ENCODE peak calls at places on chromosomes 13 and 19, in seven cellular contexts. B is psoas muscle, W is epithelial cell of esophagus, Y is H7, A is aorta, I is dorsolateral prefrontal cortex, S is ascending aorta. L is an unnamed sample.

GRCh38 chr19:14167594-14168138 is 31.3 kb upstream of the ASF1B start:
- DNase-seq in B (no peak), W (no peak), Y (peak), A (no peak), I (no peak), S (no peak), L (no peak)

GRCh38 chr13:34523401-34523800 is 418.7 kb upstream of the NBEA start:
- DNase-seq in B (no peak), W (peak), Y (no peak), A (no peak), I (no peak), S (no peak), L (no peak)

GRCh38 chr13:38002596-38002995 is 133.0 kb upstream of the TRPC4 start:
- DNase-seq in B (no peak), W (no peak), Y (no peak), A (no peak), I (no peak), S (no peak), L (no peak)

GRCh38 chr13:44816701-44817684 is 172.3 kb downstream of the NUFIP1 start:
- DNase-seq in B (no peak), W (peak), Y (no peak), A (no peak), I (no peak), S (no peak), L (no peak)

GRCh38 chr13:54934121-54934520 is 1905.5 kb downstream of the OLFM4 start:
- DNase-seq in B (no peak), W (peak), Y (peak), A (no peak), I (no peak), S (no peak), L (no peak)

GRCh38 chr13:37342205-37342604 is 236.7 kb upstream of the CSNK1A1L start:
- DNase-seq in B (peak), W (no peak), Y (no peak), A (no peak), I (no peak), S (no peak), L (no peak)

GRCh38 chr13:113836917-113837553 is 26.8 kb downstream of the GAS6 start:
- DNase-seq in B (peak), W (peak), Y (no peak), A (no peak), I (no peak), S (no peak), L (peak)

GRCh38 chr13:44679602-44680001 is 103.5 kb upstream of the TSC22D1 start:
- DNase-seq in B (no peak), W (no peak), Y (no peak), A (no peak), I (no peak), S (no peak), L (no peak)

GRCh38 chr13:110256126-110256905 is 50.6 kb downstream of the COL4A1 start:
- DNase-seq in B (peak), W (no peak), Y (no peak), A (no peak), I (no peak), S (no peak), L (no peak)

GRCh38 chr19:55160128-55160985 is 2.8 kb upstream of the TNNI3 start:
- DNase-seq in B (peak), W (peak), Y (peak), A (peak), I (peak), S (peak), L (peak)

GRCh38 chr13:39484506-39485313 is 118.3 kb downstream of the LHFPL6 start:
- DNase-seq in B (no peak), W (no peak), Y (no peak), A (no peak), I (no peak), S (no peak), L (no peak)

GRCh38 chr13:112350300-112350699 is 25.9 kb upstream of the SPACA7 start:
- DNase-seq in B (no peak), W (no peak), Y (no peak), A (no peak), I (no peak), S (no peak), L (no peak)

GRCh38 chr13:47252627-47253026 is 355.8 kb upstream of the HTR2A start:
- DNase-seq in B (no peak), W (no peak), Y (no peak), A (no peak), I (no peak), S (no peak), L (no peak)

GRCh38 chr13:92805766-92806165 is 420.8 kb upstream of the GPC6 start:
- DNase-seq in B (no peak), W (no peak), Y (no peak), A (no peak), I (no peak), S (no peak), L (no peak)

GRCh38 chr19:4972509-4973230 is 3.8 kb downstream of the KDM4B start:
- DNase-seq in B (peak), W (peak), Y (peak), A (no peak), I (no peak), S (no peak), L (no peak)

GRCh38 chr13:111883571-111884343 is 183.2 kb upstream of the SOX1 start:
- DNase-seq in B (no peak), W (no peak), Y (no peak), A (no peak), I (no peak), S (no peak), L (no peak)

GRCh38 chr13:79780240-79780639 is 299.3 kb downstream of the NDFIP2 start:
- DNase-seq in B (no peak), W (peak), Y (no peak), A (no peak), I (no peak), S (no peak), L (no peak)

GRCh38 chr13:112244495-112245177 is 131.5 kb upstream of the SPACA7 start:
- DNase-seq in B (no peak), W (no peak), Y (peak), A (no peak), I (no peak), S (no peak), L (no peak)

GRCh38 chr19:7507884-7508283 is 8.0 kb upstream of the ZNF358 start:
- DNase-seq in B (peak), W (peak), Y (peak), A (peak), I (peak), S (peak), L (peak)

DNA sequence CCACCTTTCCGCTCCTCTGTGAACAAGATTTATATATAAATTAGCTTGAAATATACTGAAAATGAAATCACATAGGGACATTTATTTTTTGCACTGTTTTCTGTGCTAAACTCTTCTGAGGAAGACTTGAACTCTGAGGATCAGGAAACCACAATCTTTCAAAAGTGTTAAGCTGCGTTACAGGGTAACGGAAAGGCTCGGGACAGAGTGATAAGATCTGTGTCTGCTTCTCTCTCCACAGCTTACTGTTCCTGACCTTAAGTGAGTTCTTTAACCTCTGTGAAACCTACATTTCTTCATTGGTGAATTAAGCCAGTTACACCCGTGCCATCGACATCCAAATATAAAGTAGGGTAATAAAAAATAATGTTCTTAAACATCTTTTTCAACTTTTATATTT is 38.9 kb downstream of the DACH1 start:
- DNase-seq in B (no peak), W (no peak), Y (no peak), A (no peak), I (no peak), S (no peak), L (no peak)
- H3K4me3 ChIP-seq in B (no peak), W (no peak), Y (no peak), A (no peak), I (no peak), S (no peak), L (no peak)

DNA sequence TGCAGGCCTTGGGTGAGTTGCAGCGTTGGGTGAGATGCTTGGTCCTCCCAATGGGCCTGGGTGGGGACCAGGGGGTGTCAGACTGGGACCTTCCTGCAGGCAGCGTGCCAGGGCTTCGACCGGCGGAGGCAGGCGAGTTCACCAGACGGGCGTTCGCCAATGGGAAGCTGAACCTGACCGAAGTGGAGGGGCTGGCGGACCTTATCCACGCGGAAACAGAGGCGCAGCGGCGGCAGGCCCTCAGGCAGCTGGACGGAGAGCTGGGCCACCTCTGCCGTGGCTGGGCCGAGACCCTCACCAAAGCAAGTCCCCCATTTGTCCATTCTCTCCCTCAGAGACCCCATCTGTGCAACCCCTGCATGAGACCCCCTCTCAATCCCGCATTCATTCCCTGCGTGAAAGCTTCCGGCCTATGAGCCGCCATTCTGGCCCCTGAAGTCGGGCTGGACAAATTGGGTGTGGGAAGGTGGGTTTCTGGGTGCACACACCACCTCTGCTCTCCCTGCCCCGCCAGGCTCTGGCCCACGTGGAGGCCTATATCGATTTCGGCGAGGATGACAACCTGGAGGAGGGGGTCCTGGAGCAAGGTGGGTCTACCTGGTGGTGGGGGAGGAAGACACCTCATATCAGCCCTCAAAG is 1.2 kb downstream of the GTPBP3 start:
- DNase-seq in B (no peak), W (no peak), Y (no peak), A (peak), I (no peak), S (no peak), L (peak)
- H3K4me3 ChIP-seq in B (peak), W (peak), Y (peak), A (no peak), I (no peak), S (peak), L (no peak)

GRCh38 chr19:43780706-43781525 is at the start of gene KCNN4:
- DNase-seq in B (no peak), W (peak), Y (peak), A (peak), I (no peak), S (no peak), L (no peak)

GRCh38 chr19:43778651-43779050 is 2.1 kb downstream of the KCNN4 start:
- DNase-seq in B (no peak), W (no peak), Y (peak), A (no peak), I (no peak), S (no peak), L (no peak)

GRCh38 chr19:43781630-43782310 is 997 bp upstream of the KCNN4 start:
- DNase-seq in B (no peak), W (peak), Y (no peak), A (peak), I (no peak), S (no peak), L (no peak)

GRCh38 chr19:43779147-43779819 is 1.5 kb downstream of the KCNN4 start:
- DNase-seq in B (peak), W (no peak), Y (peak), A (no peak), I (no peak), S (no peak), L (no peak)

GRCh38 chr19:43779820-43780219 is 953 bp downstream of the KCNN4 start:
- DNase-seq in B (no peak), W (no peak), Y (peak), A (no peak), I (no peak), S (no peak), L (no peak)
- H3K4me3 ChIP-seq in B (no peak), W (no peak), Y (no peak), A (no peak), I (no peak), S (no peak), L (no peak)

DNA sequence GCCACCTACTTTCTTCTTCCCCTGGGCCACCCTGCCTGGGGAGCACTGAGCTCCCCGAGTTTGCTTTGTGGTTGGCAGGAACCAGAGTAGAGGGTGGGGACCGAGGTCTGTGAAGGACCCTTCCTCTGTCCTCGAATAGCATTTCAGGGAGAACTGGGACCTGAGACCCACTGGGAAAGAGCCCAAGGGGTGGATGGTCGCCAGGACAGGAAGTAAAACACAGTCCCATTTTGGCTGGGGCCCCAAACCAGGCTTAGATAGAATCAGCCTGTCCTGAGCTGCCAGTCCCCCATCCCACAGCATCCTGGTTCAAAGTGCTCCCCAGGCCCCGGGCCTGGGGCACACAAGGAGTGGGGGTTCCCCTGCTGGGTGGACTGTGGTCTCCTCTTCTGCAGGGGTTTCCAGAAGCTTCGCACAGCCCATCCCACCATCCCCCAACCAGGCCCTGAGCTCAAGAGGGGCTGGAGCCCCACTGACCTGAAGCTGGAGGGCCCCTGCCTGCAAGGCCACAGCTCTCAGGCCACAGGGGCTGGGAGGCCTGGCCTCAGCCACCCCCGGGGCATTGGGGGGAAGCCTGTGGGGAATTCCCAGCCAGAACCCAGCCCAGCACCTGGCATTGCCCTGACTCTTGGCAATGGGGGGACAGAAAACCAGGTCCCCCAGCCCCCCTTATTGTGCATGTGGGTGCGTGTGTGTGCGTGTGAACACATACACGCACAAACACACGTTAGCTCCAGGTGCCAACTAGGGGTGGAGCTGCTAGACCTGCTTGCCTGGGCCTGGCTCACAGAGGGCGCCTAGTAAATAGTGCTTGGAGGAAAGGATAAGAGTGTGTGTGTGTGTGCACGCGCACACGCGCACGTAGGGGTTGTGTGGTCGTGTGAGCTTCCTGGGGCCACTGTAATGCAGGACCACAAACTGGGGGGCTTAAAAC is 994 bp upstream of the MKNK2 start:
- DNase-seq in B (peak), W (peak), Y (no peak), A (no peak), I (no peak), S (no peak), L (peak)
- H3K4me3 ChIP-seq in B (peak), W (no peak), Y (peak), A (no peak), I (peak), S (peak), L (peak)

GRCh38 chr19:37990362-37990761 is 83.4 kb downstream of the SIPA1L3 start:
- DNase-seq in B (no peak), W (peak), Y (no peak), A (no peak), I (no peak), S (no peak), L (no peak)

GRCh38 chr19:37988758-37989635 is 82.0 kb downstream of the SIPA1L3 start:
- DNase-seq in B (no peak), W (no peak), Y (peak), A (no peak), I (no peak), S (no peak), L (no peak)

GRCh38 chr19:37991841-37992248 is 84.8 kb downstream of the SIPA1L3 start:
- DNase-seq in B (no peak), W (peak), Y (no peak), A (no peak), I (no peak), S (no peak), L (no peak)

GRCh38 chr19:37991176-37991835 is 84.3 kb downstream of the SIPA1L3 start:
- DNase-seq in B (no peak), W (no peak), Y (no peak), A (no peak), I (no peak), S (no peak), L (no peak)

GRCh38 chr19:37989855-37990254 is 82.8 kb downstream of the SIPA1L3 start:
- DNase-seq in B (no peak), W (no peak), Y (peak), A (no peak), I (no peak), S (no peak), L (no peak)
- H3K4me3 ChIP-seq in B (no peak), W (no peak), Y (no peak), A (no peak), I (no peak), S (no peak), L (no peak)

GRCh38 chr19:17242431-17243208 is 3.1 kb downstream of the NR2F6 start:
- DNase-seq in B (no peak), W (no peak), Y (peak), A (no peak), I (no peak), S (no peak), L (no peak)
- H3K4me3 ChIP-seq in B (peak), W (no peak), Y (peak), A (no peak), I (no peak), S (peak), L (no peak)